ENCODE peak calls at places on chromosomes 7 and 10, in eight cellular contexts. One of them, this sample, is unnamed.

GRCh38 chr7:137036768-137037167 is 168.3 kb downstream of the CHRM2 start:
- DNase-seq in fibroblast of the aortic adventitia: peak
- DNase-seq in endothelial cell: no peak
- DNase-seq in PC-3: no peak
- DNase-seq in GM20000: no peak
- DNase-seq in AG09309: no peak
- DNase-seq in left ventricle myocardium inferior: no peak
- DNase-seq in heart left ventricle: no peak
- DNase-seq in this sample: no peak

GRCh38 chr7:54705436-54705835 is 53.6 kb downstream of the SEC61G start:
- DNase-seq in fibroblast of the aortic adventitia: peak
- DNase-seq in left ventricle myocardium inferior: no peak
- DNase-seq in endothelial cell: no peak
- DNase-seq in AG09309: peak
- DNase-seq in heart left ventricle: no peak
- DNase-seq in GM20000: no peak
- DNase-seq in PC-3: peak
- DNase-seq in this sample: peak

GRCh38 chr10:73920084-73920483 is 9.2 kb downstream of the PLAU start:
- DNase-seq in left ventricle myocardium inferior: peak
- DNase-seq in PC-3: peak
- DNase-seq in AG09309: no peak
- DNase-seq in GM20000: peak
- DNase-seq in heart left ventricle: peak
- DNase-seq in fibroblast of the aortic adventitia: peak
- DNase-seq in endothelial cell: no peak
- DNase-seq in this sample: no peak

GRCh38 chr7:23687011-23687410 is 7.0 kb downstream of the FAM221A start:
- DNase-seq in fibroblast of the aortic adventitia: no peak
- DNase-seq in endothelial cell: no peak
- DNase-seq in heart left ventricle: peak
- DNase-seq in left ventricle myocardium inferior: no peak
- DNase-seq in PC-3: peak
- DNase-seq in AG09309: no peak
- DNase-seq in GM20000: no peak
- DNase-seq in this sample: peak

GRCh38 chr7:115015619-115016018 is 93.7 kb downstream of the MDFIC start:
- DNase-seq in fibroblast of the aortic adventitia: no peak
- DNase-seq in left ventricle myocardium inferior: no peak
- DNase-seq in endothelial cell: no peak
- DNase-seq in PC-3: no peak
- DNase-seq in heart left ventricle: no peak
- DNase-seq in AG09309: no peak
- DNase-seq in GM20000: no peak
- DNase-seq in this sample: no peak

GRCh38 chr10:129690248-129691070 is 223.4 kb downstream of the MGMT start:
- DNase-seq in GM20000: no peak
- DNase-seq in heart left ventricle: no peak
- DNase-seq in endothelial cell: no peak
- DNase-seq in PC-3: peak
- DNase-seq in AG09309: no peak
- DNase-seq in fibroblast of the aortic adventitia: peak
- DNase-seq in left ventricle myocardium inferior: no peak
- DNase-seq in this sample: no peak

GRCh38 chr10:68492118-68492517 is 20.3 kb upstream of the DNA2 start:
- DNase-seq in endothelial cell: no peak
- DNase-seq in AG09309: no peak
- DNase-seq in fibroblast of the aortic adventitia: no peak
- DNase-seq in heart left ventricle: no peak
- DNase-seq in GM20000: no peak
- DNase-seq in left ventricle myocardium inferior: no peak
- DNase-seq in PC-3: no peak
- DNase-seq in this sample: no peak

GRCh38 chr10:75508814-75509306 is 77.4 kb downstream of the LRMDA start:
- DNase-seq in left ventricle myocardium inferior: no peak
- DNase-seq in PC-3: no peak
- DNase-seq in AG09309: no peak
- DNase-seq in GM20000: no peak
- DNase-seq in endothelial cell: no peak
- DNase-seq in heart left ventricle: no peak
- DNase-seq in fibroblast of the aortic adventitia: peak
- DNase-seq in this sample: no peak

DNA sequence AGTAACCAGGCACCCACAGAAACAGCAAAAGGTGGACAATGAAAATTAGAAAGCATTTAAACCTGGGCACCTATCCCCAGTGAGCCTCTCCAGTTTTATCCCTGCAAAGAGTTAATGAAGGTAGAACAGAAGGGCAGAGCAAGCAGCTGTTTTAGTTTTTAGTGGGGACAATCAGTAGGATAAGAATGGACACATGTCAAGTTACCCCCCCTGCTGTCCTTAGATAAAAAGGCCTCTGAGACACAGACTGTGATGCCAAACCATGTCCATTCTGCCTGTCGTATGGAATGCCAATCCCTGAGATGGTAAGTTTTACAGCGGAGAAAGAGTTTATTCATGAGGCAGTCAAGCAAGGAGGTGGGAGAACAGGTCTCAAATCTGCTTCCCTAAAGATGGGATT is 162.6 kb upstream of the AGR3 start:
- DNase-seq in GM20000: no peak
- DNase-seq in left ventricle myocardium inferior: no peak
- DNase-seq in endothelial cell: no peak
- DNase-seq in fibroblast of the aortic adventitia: no peak
- DNase-seq in heart left ventricle: no peak
- DNase-seq in AG09309: no peak
- DNase-seq in PC-3: no peak
- DNase-seq in this sample: no peak
- TF ChIP-seq CTCF in GM20000: no peak
- TF ChIP-seq CTCF in left ventricle myocardium inferior: no peak
- TF ChIP-seq CTCF in endothelial cell: no peak
- TF ChIP-seq CTCF in fibroblast of the aortic adventitia: no peak
- TF ChIP-seq CTCF in heart left ventricle: no peak
- TF ChIP-seq CTCF in AG09309: no peak
- TF ChIP-seq CTCF in PC-3: peak
- TF ChIP-seq CTCF in this sample: no peak

GRCh38 chr10:110474017-110474416 is 23.7 kb upstream of the DUSP5 start:
- DNase-seq in left ventricle myocardium inferior: no peak
- DNase-seq in AG09309: no peak
- DNase-seq in GM20000: no peak
- DNase-seq in fibroblast of the aortic adventitia: no peak
- DNase-seq in PC-3: no peak
- DNase-seq in heart left ventricle: no peak
- DNase-seq in endothelial cell: no peak
- DNase-seq in this sample: no peak
- TF ChIP-seq CTCF in left ventricle myocardium inferior: no peak
- TF ChIP-seq CTCF in AG09309: no peak
- TF ChIP-seq CTCF in GM20000: no peak
- TF ChIP-seq CTCF in fibroblast of the aortic adventitia: no peak
- TF ChIP-seq CTCF in PC-3: no peak
- TF ChIP-seq CTCF in heart left ventricle: no peak
- TF ChIP-seq CTCF in endothelial cell: no peak
- TF ChIP-seq CTCF in this sample: no peak

DNA sequence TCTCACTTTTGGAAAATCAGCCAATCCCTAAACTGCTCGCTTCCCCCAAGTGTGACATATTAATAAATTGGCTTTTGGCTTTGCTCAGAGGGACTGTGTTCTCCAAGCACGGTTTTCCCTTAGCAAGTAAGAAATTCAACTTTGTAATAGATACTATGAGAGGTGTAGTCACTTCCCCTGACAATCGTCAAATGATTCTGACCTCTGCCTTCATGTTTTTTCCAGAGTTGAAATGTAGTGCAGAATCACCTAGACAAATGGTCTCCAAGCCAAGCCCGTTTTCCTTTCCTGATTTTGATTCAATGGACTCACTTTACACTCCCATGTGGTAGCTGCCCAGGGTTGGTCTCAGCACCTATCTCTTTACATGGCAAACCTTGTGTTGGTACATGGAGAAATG is 99.1 kb downstream of the ARL4A start:
- DNase-seq in AG09309: no peak
- DNase-seq in fibroblast of the aortic adventitia: no peak
- DNase-seq in left ventricle myocardium inferior: no peak
- DNase-seq in PC-3: no peak
- DNase-seq in GM20000: no peak
- DNase-seq in endothelial cell: no peak
- DNase-seq in heart left ventricle: no peak
- DNase-seq in this sample: no peak
- TF ChIP-seq CTCF in AG09309: no peak
- TF ChIP-seq CTCF in fibroblast of the aortic adventitia: no peak
- TF ChIP-seq CTCF in left ventricle myocardium inferior: no peak
- TF ChIP-seq CTCF in PC-3: no peak
- TF ChIP-seq CTCF in GM20000: no peak
- TF ChIP-seq CTCF in endothelial cell: no peak
- TF ChIP-seq CTCF in heart left ventricle: no peak
- TF ChIP-seq CTCF in this sample: no peak

DNA sequence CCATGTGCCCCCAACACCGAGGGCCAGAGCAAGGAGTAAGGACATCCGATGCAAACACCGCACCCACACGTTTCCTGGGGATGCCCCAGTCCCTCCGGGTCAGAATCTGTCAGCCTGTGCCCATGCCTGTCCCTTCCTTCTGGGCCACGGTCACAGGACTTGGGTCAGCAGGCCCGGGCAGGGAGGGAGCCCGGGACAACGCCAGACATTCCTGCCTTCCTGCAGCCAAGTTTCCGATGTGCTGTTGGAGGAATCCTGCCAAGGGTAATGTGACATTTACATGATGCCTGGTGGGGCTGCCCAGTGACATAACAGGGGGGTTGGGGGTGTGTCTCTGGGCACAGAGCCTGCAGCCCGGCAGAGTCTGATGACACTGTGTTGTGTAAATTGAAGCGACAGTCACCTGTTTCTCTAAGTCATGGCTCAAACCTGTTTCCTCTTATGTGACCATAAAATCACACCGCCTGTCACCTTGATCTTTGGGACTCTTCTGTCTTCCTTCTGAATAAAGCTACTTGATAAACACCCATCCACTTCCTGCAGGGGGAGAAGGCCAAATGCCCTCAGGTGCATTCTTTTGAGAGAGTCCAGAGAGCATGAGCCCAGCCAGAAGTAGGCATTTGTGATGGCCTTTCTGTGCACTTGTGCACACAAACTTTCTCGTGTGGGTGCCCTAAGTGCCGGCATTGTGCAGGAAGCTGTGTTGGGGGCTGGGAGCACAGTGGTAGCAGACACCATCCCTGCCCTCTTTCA is 175.3 kb upstream of the RHEB start:
- DNase-seq in GM20000: no peak
- DNase-seq in heart left ventricle: peak
- DNase-seq in endothelial cell: no peak
- DNase-seq in left ventricle myocardium inferior: peak
- DNase-seq in fibroblast of the aortic adventitia: no peak
- DNase-seq in AG09309: no peak
- DNase-seq in PC-3: peak
- DNase-seq in this sample: peak
- TF ChIP-seq CTCF in GM20000: no peak
- TF ChIP-seq CTCF in heart left ventricle: no peak
- TF ChIP-seq CTCF in endothelial cell: no peak
- TF ChIP-seq CTCF in left ventricle myocardium inferior: no peak
- TF ChIP-seq CTCF in fibroblast of the aortic adventitia: no peak
- TF ChIP-seq CTCF in AG09309: no peak
- TF ChIP-seq CTCF in PC-3: no peak
- TF ChIP-seq CTCF in this sample: no peak

DNA sequence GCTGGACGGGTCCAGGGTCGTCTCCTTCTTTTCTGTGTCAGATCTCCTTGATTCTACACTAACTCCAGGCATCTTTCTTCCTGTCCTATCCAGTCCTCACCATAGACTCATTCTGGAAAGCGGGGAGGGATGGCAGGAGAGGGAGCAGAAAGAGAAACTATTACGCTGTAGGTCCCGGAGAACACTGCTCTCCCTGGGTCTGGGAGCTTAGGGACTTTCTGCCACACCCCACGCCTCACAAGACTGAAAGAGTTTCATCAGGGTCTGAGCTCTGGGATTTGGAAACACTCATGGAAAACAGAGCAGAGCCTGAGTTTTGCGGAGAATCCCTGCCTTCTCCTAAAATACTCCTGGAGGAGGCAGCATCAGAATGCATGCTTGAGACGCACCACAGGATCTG is 38.0 kb downstream of the ASB13 start:
- DNase-seq in PC-3: no peak
- DNase-seq in AG09309: no peak
- DNase-seq in heart left ventricle: no peak
- DNase-seq in fibroblast of the aortic adventitia: peak
- DNase-seq in endothelial cell: no peak
- DNase-seq in GM20000: no peak
- DNase-seq in left ventricle myocardium inferior: no peak
- DNase-seq in this sample: no peak
- TF ChIP-seq CTCF in PC-3: no peak
- TF ChIP-seq CTCF in AG09309: no peak
- TF ChIP-seq CTCF in heart left ventricle: no peak
- TF ChIP-seq CTCF in fibroblast of the aortic adventitia: no peak
- TF ChIP-seq CTCF in endothelial cell: no peak
- TF ChIP-seq CTCF in GM20000: no peak
- TF ChIP-seq CTCF in left ventricle myocardium inferior: no peak
- TF ChIP-seq CTCF in this sample: no peak

GRCh38 chr10:117175215-117175900 is 21.9 kb upstream of the KCNK18 start:
- DNase-seq in AG09309: no peak
- DNase-seq in left ventricle myocardium inferior: no peak
- DNase-seq in GM20000: peak
- DNase-seq in endothelial cell: peak
- DNase-seq in PC-3: no peak
- DNase-seq in fibroblast of the aortic adventitia: no peak
- DNase-seq in heart left ventricle: peak
- DNase-seq in this sample: no peak
- TF ChIP-seq CTCF in AG09309: no peak
- TF ChIP-seq CTCF in left ventricle myocardium inferior: peak
- TF ChIP-seq CTCF in GM20000: no peak
- TF ChIP-seq CTCF in endothelial cell: no peak
- TF ChIP-seq CTCF in PC-3: no peak
- TF ChIP-seq CTCF in fibroblast of the aortic adventitia: no peak
- TF ChIP-seq CTCF in heart left ventricle: no peak
- TF ChIP-seq CTCF in this sample: no peak

GRCh38 chr7:44200699-44201461 is at the start of gene YKT6:
- DNase-seq in PC-3: peak
- DNase-seq in fibroblast of the aortic adventitia: peak
- DNase-seq in left ventricle myocardium inferior: peak
- DNase-seq in GM20000: peak
- DNase-seq in endothelial cell: peak
- DNase-seq in heart left ventricle: peak
- DNase-seq in AG09309: peak
- DNase-seq in this sample: peak
- TF ChIP-seq CTCF in PC-3: peak
- TF ChIP-seq CTCF in fibroblast of the aortic adventitia: peak
- TF ChIP-seq CTCF in left ventricle myocardium inferior: peak
- TF ChIP-seq CTCF in GM20000: peak
- TF ChIP-seq CTCF in endothelial cell: peak
- TF ChIP-seq CTCF in heart left ventricle: peak
- TF ChIP-seq CTCF in AG09309: peak
- TF ChIP-seq CTCF in this sample: peak

GRCh38 chr7:154789404-154789803 is 213.5 kb downstream of the PAXIP1 start:
- DNase-seq in GM20000: no peak
- DNase-seq in heart left ventricle: no peak
- DNase-seq in endothelial cell: peak
- DNase-seq in fibroblast of the aortic adventitia: no peak
- DNase-seq in PC-3: peak
- DNase-seq in AG09309: no peak
- DNase-seq in left ventricle myocardium inferior: no peak
- DNase-seq in this sample: no peak
- TF ChIP-seq CTCF in GM20000: no peak
- TF ChIP-seq CTCF in heart left ventricle: no peak
- TF ChIP-seq CTCF in endothelial cell: no peak
- TF ChIP-seq CTCF in fibroblast of the aortic adventitia: no peak
- TF ChIP-seq CTCF in PC-3: peak
- TF ChIP-seq CTCF in AG09309: no peak
- TF ChIP-seq CTCF in left ventricle myocardium inferior: peak
- TF ChIP-seq CTCF in this sample: no peak

This sample was measured in Calu3.